ENCODE peak calls at places on chromosomes 2 and 18, in ten cellular contexts. O, X, P, F, V, D, T, Z, K and C are unnamed samples.

GRCh38 chr2:70511986-70512729 is 41.5 kb downstream of the TGFA start:
- DNase-seq in O (no peak), X (no peak), T (no peak), D (no peak), Z (no peak), V (no peak), K (no peak), F (no peak), P (no peak), C (no peak)

GRCh38 chr2:46481541-46482193 is 2.3 kb downstream of the TMEM247 start:
- DNase-seq in F (peak), V (peak), P (no peak), D (no peak), O (no peak), K (no peak), Z (no peak), T (peak), X (peak), C (no peak)

GRCh38 chr2:196415384-196415783 is 224.1 kb upstream of the CCDC150 start:
- DNase-seq in F (no peak), Z (no peak), V (no peak), K (no peak), D (no peak), O (no peak), X (no peak), T (no peak), P (no peak), C (peak)

GRCh38 chr2:85589982-85590791 is 5.4 kb upstream of the RNF181 start:
- DNase-seq in T (peak), V (no peak), P (peak), K (no peak), Z (peak), D (no peak), O (no peak), F (peak), X (peak), C (no peak)

GRCh38 chr2:182482511-182482910 is 55.7 kb upstream of the PDE1A start:
- DNase-seq in X (no peak), F (no peak), T (no peak), D (no peak), O (no peak), Z (no peak), K (no peak), V (no peak), P (no peak), C (no peak)

GRCh38 chr2:17614174-17614573 is 73.7 kb downstream of the VSNL1 start:
- DNase-seq in X (no peak), Z (no peak), P (no peak), K (no peak), V (no peak), D (no peak), T (no peak), F (no peak), O (no peak), C (no peak)

GRCh38 chr2:8312861-8313768 is 368.7 kb upstream of the ID2 start:
- DNase-seq in D (no peak), K (no peak), V (no peak), P (no peak), X (peak), T (no peak), Z (no peak), F (no peak), O (no peak), C (no peak)

GRCh38 chr2:19881221-19881620 is 20.6 kb downstream of the TTC32 start:
- DNase-seq in K (no peak), T (no peak), D (no peak), O (no peak), F (no peak), V (no peak), P (no peak), X (no peak), Z (no peak), C (no peak)

GRCh38 chr2:136118819-136119716 is 1.1 kb upstream of the CXCR4 start:
- DNase-seq in D (peak), K (peak), V (no peak), T (no peak), P (peak), X (no peak), F (no peak), O (peak), Z (no peak), C (peak)

GRCh38 chr2:158089322-158089721 is 12.4 kb upstream of the UPP2 start:
- DNase-seq in F (no peak), P (no peak), D (no peak), K (no peak), Z (no peak), O (no peak), T (no peak), X (no peak), V (no peak), C (no peak)

GRCh38 chr2:42048318-42049251 is 764 bp downstream of the PKDCC start:
- DNase-seq in T (no peak), P (peak), D (no peak), V (no peak), K (no peak), O (no peak), Z (peak), F (peak), X (no peak), C (no peak)

GRCh38 chr2:53129851-53130250 is 637.8 kb upstream of the CHAC2 start:
- DNase-seq in Z (peak), V (peak), D (no peak), X (peak), K (no peak), O (no peak), T (peak), F (peak), P (no peak), C (no peak)

GRCh38 chr2:27021253-27021801 is 11.4 kb upstream of the TMEM214 start:
- DNase-seq in X (no peak), T (no peak), V (no peak), F (peak), Z (no peak), K (no peak), D (no peak), O (no peak), P (no peak), C (no peak)

GRCh38 chr2:140895378-140895777 is 1235.4 kb downstream of the LRP1B start:
- DNase-seq in X (no peak), F (no peak), T (no peak), V (no peak), K (no peak), O (no peak), P (no peak), Z (no peak), D (no peak), C (no peak)

GRCh38 chr18:67504739-67505138 is 11.8 kb downstream of the DSEL start:
- DNase-seq in V (no peak), K (no peak), F (no peak), Z (no peak), D (no peak), O (no peak), T (no peak), P (no peak), X (no peak), C (no peak)

GRCh38 chr2:175874291-175874690 is 127.8 kb downstream of the LNPK start:
- DNase-seq in V (no peak), Z (no peak), P (no peak), O (no peak), D (no peak), F (no peak), K (no peak), T (no peak), X (no peak), C (no peak)

GRCh38 chr2:61793389-61793836 is 60.4 kb downstream of the FAM161A start:
- DNase-seq in F (peak), X (peak), V (peak), D (peak), P (peak), K (peak), Z (peak), O (peak), T (no peak), C (peak)

GRCh38 chr2:69616755-69617154 is 26.8 kb downstream of the AAK1 start:
- DNase-seq in K (no peak), O (no peak), F (no peak), X (peak), V (no peak), P (no peak), Z (no peak), D (no peak), T (no peak), C (peak)

GRCh38 chr18:8794133-8794986 is 89.0 kb downstream of the MTCL1 start:
- DNase-seq in V (no peak), F (no peak), T (peak), K (no peak), O (no peak), Z (peak), P (no peak), D (no peak), X (peak), C (no peak)

GRCh38 chr18:8937695-8938094 is 164.8 kb upstream of the NDUFV2 start:
- DNase-seq in X (peak), T (no peak), F (no peak), Z (no peak), D (no peak), V (no peak), O (no peak), P (no peak), K (no peak), C (no peak)

GRCh38 chr18:34709631-34710429 is at the start of gene DTNA:
- DNase-seq in T (peak), Z (peak), F (peak), O (no peak), K (no peak), P (no peak), V (no peak), D (no peak), X (peak), C (no peak)

GRCh38 chr2:181540421-181540820 is 83.2 kb downstream of the ITGA4 start:
- DNase-seq in P (no peak), T (no peak), D (no peak), F (no peak), K (no peak), X (no peak), V (no peak), O (no peak), Z (no peak), C (no peak)

GRCh38 chr2:65070172-65070830 is 14.1 kb downstream of the CEP68 start:
- DNase-seq in O (no peak), P (no peak), Z (peak), K (no peak), V (no peak), F (peak), D (no peak), X (peak), T (peak), C (no peak)

GRCh38 chr2:46308629-46309028 is 11.4 kb downstream of the EPAS1 start:
- DNase-seq in F (no peak), T (no peak), P (no peak), O (no peak), V (no peak), K (no peak), X (no peak), Z (no peak), D (no peak), C (no peak)

GRCh38 chr2:36770542-36771287 is 74.2 kb downstream of the VIT start:
- DNase-seq in T (no peak), X (peak), P (no peak), O (peak), Z (peak), F (peak), V (peak), D (no peak), K (no peak), C (no peak)

GRCh38 chr2:64259301-64259700 is 115.1 kb upstream of the PELI1 start:
- DNase-seq in T (no peak), X (no peak), D (no peak), Z (no peak), K (no peak), P (no peak), O (no peak), V (no peak), F (peak), C (no peak)

GRCh38 chr2:200032895-200033294 is 77.5 kb downstream of the MAIP1 start:
- DNase-seq in T (no peak), P (no peak), K (no peak), Z (no peak), X (no peak), V (no peak), O (no peak), D (no peak), F (no peak), C (no peak)

GRCh38 chr18:31555971-31556747 is 35.5 kb upstream of the TTR start:
- DNase-seq in D (peak), X (peak), O (no peak), P (no peak), T (peak), Z (peak), K (no peak), V (peak), F (peak), C (peak)

GRCh38 chr2:191318037-191318728 is 73.0 kb downstream of the MYO1B start:
- DNase-seq in K (no peak), X (no peak), O (no peak), V (no peak), Z (no peak), T (no peak), F (peak), D (no peak), P (peak), C (no peak)

GRCh38 chr2:151766421-151767153 is 32.3 kb upstream of the NEB start:
- DNase-seq in F (peak), T (no peak), X (no peak), O (no peak), P (no peak), V (no peak), Z (no peak), D (no peak), K (no peak), C (no peak)

GRCh38 chr2:57842531-57842930 is 204.1 kb upstream of the VRK2 start:
- DNase-seq in X (peak), O (no peak), D (no peak), F (peak), K (no peak), P (no peak), Z (peak), V (no peak), T (peak), C (no peak)

GRCh38 chr18:393558-393957 is 106.9 kb downstream of the COLEC12 start:
- DNase-seq in D (no peak), T (no peak), Z (no peak), O (no peak), P (no peak), X (no peak), V (no peak), F (no peak), K (no peak), C (no peak)

GRCh38 chr2:23286765-23287155 is 98.2 kb upstream of the KLHL29 start:
- DNase-seq in V (peak), T (peak), P (peak), O (no peak), F (peak), K (no peak), D (no peak), Z (peak), X (peak), C (no peak)

GRCh38 chr2:24702800-24703199 is 90.4 kb downstream of the PTRHD1 start:
- DNase-seq in O (no peak), D (no peak), F (peak), V (peak), P (no peak), K (no peak), T (peak), X (peak), Z (peak), C (no peak)

GRCh38 chr2:45845058-45845457 is 193.6 kb downstream of the PRKCE start:
- DNase-seq in X (no peak), D (no peak), K (no peak), T (no peak), V (no peak), P (no peak), F (no peak), O (no peak), Z (no peak), C (no peak)

GRCh38 chr2:73984203-73984921 is at the start of gene TET3:
- DNase-seq in Z (peak), D (no peak), X (no peak), T (no peak), F (no peak), O (peak), P (peak), K (peak), V (no peak), C (no peak)